ENCODE peak calls at places on chromosomes 11 and 22, in five cellular contexts. P, R, O, Q and U are unnamed samples.

GRCh38 chr22:45597460-45598192 is 74.0 kb upstream of the ATXN10 start:
- DNase-seq in P (peak; percentile 32), O (no peak), Q (no peak), R (no peak), U (peak; percentile 22)

GRCh38 chr11:2209900-2210321 is 38.3 kb upstream of the TH start:
- DNase-seq in O (peak; percentile 69), Q (peak; percentile 2), P (no peak), R (no peak), U (no peak)

GRCh38 chr11:117827521-117828511 is 3.3 kb upstream of the FXYD2 start:
- DNase-seq in Q (no peak), P (no peak), R (no peak), O (peak; percentile 58), U (no peak)

GRCh38 chr22:46596819-46597218 is 23.4 kb upstream of the GRAMD4 start:
- DNase-seq in P (peak; percentile 89), Q (no peak), O (no peak), R (no peak), U (peak; percentile 92)

GRCh38 chr22:35540600-35541253 is at the start of gene RASD2:
- DNase-seq in R (peak; percentile 47), O (no peak), Q (peak; percentile 59), P (no peak), U (peak; percentile 20)

GRCh38 chr11:68370211-68371111 is 58.1 kb downstream of the LRP5 start:
- DNase-seq in O (no peak), P (peak; percentile 63), R (no peak), Q (no peak), U (no peak)

GRCh38 chr11:27783701-27784355 is 83.6 kb upstream of the BDNF start:
- DNase-seq in P (no peak), R (no peak), Q (no peak), O (no peak), U (no peak)

GRCh38 chr22:40491990-40492631 is 121.7 kb downstream of the SGSM3 start:
- DNase-seq in R (no peak), O (no peak), P (no peak), Q (no peak), U (no peak)

GRCh38 chr11:115488945-115489344 is 15.3 kb downstream of the CADM1 start:
- DNase-seq in P (no peak), O (no peak), R (peak; percentile 3), Q (no peak), U (no peak)

GRCh38 chr22:43921361-43921760 is 2.2 kb upstream of the PNPLA3 start:
- DNase-seq in R (peak; percentile 91), P (no peak), Q (no peak), O (no peak), U (peak; percentile 73)

GRCh38 chr11:47724041-47724729 is 9.0 kb upstream of the AGBL2 start:
- DNase-seq in P (no peak), Q (no peak), O (no peak), R (peak; percentile 59), U (peak; percentile 32)

GRCh38 chr11:124194696-124195418 is 11.7 kb downstream of the OR10D3 start:
- DNase-seq in O (no peak), P (no peak), Q (peak; percentile 57), R (peak; percentile 70), U (peak; percentile 79)

GRCh38 chr22:42202669-42203068 is 67.8 kb downstream of the TCF20 start:
- DNase-seq in R (peak; percentile 46), P (no peak), O (no peak), Q (peak; percentile 59), U (no peak)

GRCh38 chr11:130407978-130408377 is 20.4 kb downstream of the ADAMTS8 start:
- DNase-seq in R (peak; percentile 91), Q (no peak), O (peak; percentile 87), P (no peak), U (peak; percentile 99)

GRCh38 chr22:35684270-35684700 is 33.4 kb upstream of the APOL5 start:
- DNase-seq in R (peak; percentile 47), P (no peak), O (no peak), Q (no peak), U (no peak)